ENCODE peak calls at places on chromosome 19, in five cellular contexts. One of them, this sample, is unnamed.

GRCh38 chr19:18098891-18099622 is 1.5 kb downstream of the MAST3 start:
- DNase-seq in mucosa of gallbladder: no peak
- DNase-seq in T follicular helper cell: no peak
- DNase-seq in SW 1271: no peak
- DNase-seq in mucosa of descending colon: peak; percentile 81
- DNase-seq in this sample: no peak

GRCh38 chr19:42465827-42466280 is 23.1 kb upstream of the CXCL17 start:
- DNase-seq in mucosa of gallbladder: no peak
- DNase-seq in mucosa of descending colon: no peak
- DNase-seq in SW 1271: no peak
- DNase-seq in T follicular helper cell: no peak
- DNase-seq in this sample: no peak

GRCh38 chr19:35300340-35300649 is 8.3 kb downstream of the MAG start:
- DNase-seq in mucosa of descending colon: no peak
- DNase-seq in mucosa of gallbladder: no peak
- DNase-seq in T follicular helper cell: no peak
- DNase-seq in SW 1271: no peak
- DNase-seq in this sample: no peak

GRCh38 chr19:47806435-47806834 is 2.1 kb upstream of the TPRX1 start:
- DNase-seq in SW 1271: no peak
- DNase-seq in mucosa of descending colon: no peak
- DNase-seq in mucosa of gallbladder: no peak
- DNase-seq in T follicular helper cell: no peak
- DNase-seq in this sample: no peak

GRCh38 chr19:2376784-2377519 is 16.9 kb downstream of the TMPRSS9 start:
- DNase-seq in SW 1271: no peak
- DNase-seq in mucosa of descending colon: no peak
- DNase-seq in T follicular helper cell: no peak
- DNase-seq in mucosa of gallbladder: no peak
- DNase-seq in this sample: no peak

GRCh38 chr19:13968383-13968935 is 16.1 kb downstream of the DCAF15 start:
- DNase-seq in mucosa of gallbladder: no peak
- DNase-seq in T follicular helper cell: no peak
- DNase-seq in mucosa of descending colon: no peak
- DNase-seq in SW 1271: no peak
- DNase-seq in this sample: no peak

GRCh38 chr19:46320559-46320958 is 23.7 kb downstream of the HIF3A start:
- DNase-seq in SW 1271: no peak
- DNase-seq in T follicular helper cell: no peak
- DNase-seq in mucosa of gallbladder: no peak
- DNase-seq in mucosa of descending colon: no peak
- DNase-seq in this sample: no peak

GRCh38 chr19:38675611-38676010 is 28.2 kb downstream of the ACTN4 start:
- DNase-seq in mucosa of descending colon: no peak
- DNase-seq in T follicular helper cell: no peak
- DNase-seq in SW 1271: no peak
- DNase-seq in mucosa of gallbladder: no peak
- DNase-seq in this sample: peak; percentile 97

GRCh38 chr19:7242601-7243258 is 51.5 kb downstream of the INSR start:
- DNase-seq in mucosa of gallbladder: no peak
- DNase-seq in SW 1271: no peak
- DNase-seq in mucosa of descending colon: no peak
- DNase-seq in T follicular helper cell: no peak
- DNase-seq in this sample: no peak

GRCh38 chr19:52941941-52942370 is 18.7 kb upstream of the ZNF888 start:
- DNase-seq in SW 1271: peak; percentile 12
- DNase-seq in mucosa of gallbladder: no peak
- DNase-seq in mucosa of descending colon: peak; percentile 69
- DNase-seq in T follicular helper cell: no peak
- DNase-seq in this sample: peak; percentile 27

GRCh38 chr19:45395524-45396388 is 9.1 kb downstream of the PPP1R13L start:
- DNase-seq in SW 1271: no peak
- DNase-seq in T follicular helper cell: no peak
- DNase-seq in mucosa of gallbladder: no peak
- DNase-seq in mucosa of descending colon: no peak
- DNase-seq in this sample: no peak

GRCh38 chr19:58387338-58388174 is 487 bp downstream of the RPS5 start:
- DNase-seq in T follicular helper cell: no peak
- DNase-seq in mucosa of gallbladder: no peak
- DNase-seq in SW 1271: no peak
- DNase-seq in mucosa of descending colon: no peak
- DNase-seq in this sample: no peak

GRCh38 chr19:480016-480855 is 16.1 kb upstream of the MADCAM1 start:
- DNase-seq in mucosa of gallbladder: peak; percentile 84
- DNase-seq in T follicular helper cell: peak; percentile 37
- DNase-seq in SW 1271: no peak
- DNase-seq in mucosa of descending colon: no peak
- DNase-seq in this sample: peak; percentile 82

GRCh38 chr19:16573296-16573695 is 1.1 kb upstream of the SLC35E1 start:
- DNase-seq in T follicular helper cell: no peak
- DNase-seq in SW 1271: no peak
- DNase-seq in mucosa of descending colon: no peak
- DNase-seq in mucosa of gallbladder: no peak
- DNase-seq in this sample: no peak

GRCh38 chr19:1221904-1222255 is 15.9 kb downstream of the CBARP start:
- DNase-seq in T follicular helper cell: no peak
- DNase-seq in mucosa of gallbladder: no peak
- DNase-seq in mucosa of descending colon: no peak
- DNase-seq in SW 1271: no peak
- DNase-seq in this sample: no peak

GRCh38 chr19:15684828-15685227 is 11.9 kb downstream of the CYP4F12 start:
- DNase-seq in T follicular helper cell: no peak
- DNase-seq in mucosa of descending colon: no peak
- DNase-seq in SW 1271: no peak
- DNase-seq in mucosa of gallbladder: no peak
- DNase-seq in this sample: no peak

GRCh38 chr19:27714857-27715256 is 1498.1 kb downstream of the UQCRFS1 start:
- DNase-seq in mucosa of descending colon: no peak
- DNase-seq in SW 1271: no peak
- DNase-seq in mucosa of gallbladder: no peak
- DNase-seq in T follicular helper cell: no peak
- DNase-seq in this sample: no peak

GRCh38 chr19:5969476-5969875 is 8.5 kb downstream of the RANBP3 start:
- DNase-seq in T follicular helper cell: no peak
- DNase-seq in mucosa of gallbladder: no peak
- DNase-seq in mucosa of descending colon: no peak
- DNase-seq in SW 1271: no peak
- DNase-seq in this sample: no peak

GRCh38 chr19:1049841-1050240 is 9.9 kb downstream of the ABCA7 start:
- DNase-seq in mucosa of gallbladder: no peak
- DNase-seq in T follicular helper cell: no peak
- DNase-seq in mucosa of descending colon: peak; percentile 33
- DNase-seq in SW 1271: no peak
- DNase-seq in this sample: no peak

GRCh38 chr19:40610396-40611064 is 9.4 kb downstream of the LTBP4 start:
- DNase-seq in mucosa of gallbladder: peak; percentile 66
- DNase-seq in mucosa of descending colon: peak; percentile 88
- DNase-seq in T follicular helper cell: peak; percentile 64
- DNase-seq in SW 1271: no peak
- DNase-seq in this sample: peak; percentile 65

GRCh38 chr19:45444318-45445041 is 20.8 kb upstream of the ERCC1 start:
- DNase-seq in mucosa of gallbladder: peak; percentile 93
- DNase-seq in SW 1271: peak; percentile 41
- DNase-seq in mucosa of descending colon: peak; percentile 95
- DNase-seq in T follicular helper cell: peak; percentile 69
- DNase-seq in this sample: peak; percentile 85

GRCh38 chr19:31546561-31546960 is 197.3 kb upstream of the TSHZ3 start:
- DNase-seq in T follicular helper cell: no peak
- DNase-seq in SW 1271: no peak
- DNase-seq in mucosa of gallbladder: no peak
- DNase-seq in mucosa of descending colon: no peak
- DNase-seq in this sample: no peak

GRCh38 chr19:33476151-33476707 is 45.4 kb downstream of the PEPD start:
- DNase-seq in SW 1271: no peak
- DNase-seq in mucosa of gallbladder: no peak
- DNase-seq in T follicular helper cell: no peak
- DNase-seq in mucosa of descending colon: no peak
- DNase-seq in this sample: no peak